ENCODE peak calls at places on chromosomes 13 and 19, in eight cellular contexts. G is HS-27A, C is foreskin fibroblast, N is neural crest cell, M is NCI-H1417, K is T-helper 17 cell, Q is dorsolateral prefrontal cortex, T is GOT3. D is an unnamed sample.

GRCh38 chr19:4429266-4430200 is 27.1 kb downstream of the CHAF1A start:
- DNase-seq in M (no peak), C (no peak), N (no peak), K (no peak), T (no peak), Q (peak), G (no peak), D (no peak)

GRCh38 chr19:19372656-19373416 is 32.6 kb upstream of the GATAD2A start:
- DNase-seq in Q (no peak), C (peak), G (no peak), N (no peak), M (no peak), K (no peak), T (no peak), D (no peak)

GRCh38 chr19:20333508-20333907 is 166.5 kb downstream of the ZNF486 start:
- DNase-seq in K (no peak), N (no peak), M (no peak), T (no peak), G (no peak), C (no peak), Q (no peak), D (no peak)

GRCh38 chr19:16199275-16199932 is 1.7 kb downstream of the AP1M1 start:
- DNase-seq in K (no peak), N (no peak), M (no peak), C (no peak), Q (no peak), T (no peak), G (no peak), D (no peak)

GRCh38 chr19:15810335-15810734 is 5.1 kb downstream of the OR10H1 start:
- DNase-seq in Q (no peak), T (no peak), N (no peak), C (no peak), K (no peak), M (peak), G (no peak), D (no peak)

GRCh38 chr19:6378036-6378435 is 2.3 kb upstream of the PSPN start:
- DNase-seq in M (no peak), N (no peak), C (no peak), Q (no peak), T (no peak), G (no peak), K (no peak), D (no peak)

GRCh38 chr13:79435549-79435948 is 29.5 kb upstream of the RBM26 start:
- DNase-seq in K (no peak), Q (no peak), N (no peak), G (no peak), T (no peak), M (no peak), C (peak), D (no peak)

GRCh38 chr13:30305456-30305855 is 1.9 kb downstream of the KATNAL1 start:
- DNase-seq in G (no peak), N (no peak), K (no peak), C (no peak), T (no peak), M (no peak), Q (no peak), D (no peak)

GRCh38 chr19:18284710-18285430 is 3.4 kb upstream of the JUND start:
- DNase-seq in M (no peak), K (no peak), G (no peak), Q (no peak), C (peak), T (no peak), N (no peak), D (no peak)

GRCh38 chr19:19655641-19656343 is 7.7 kb downstream of the ATP13A1 start:
- DNase-seq in Q (no peak), G (no peak), C (no peak), K (no peak), T (no peak), N (no peak), M (no peak), D (no peak)

GRCh38 chr19:39007096-39007495 is 25.3 kb downstream of the FBXO27 start:
- DNase-seq in G (no peak), N (no peak), M (no peak), C (no peak), T (no peak), Q (no peak), K (no peak), D (no peak)

D was measured in NCI-H446 treated with DMSO at 0.1 percent for 48 hours.